ENCODE peak calls at places on chromosome 2, in eight cellular contexts. W is midbrain, D is PC-3, X is fibroblast of pulmonary artery, K is NCI-H69, V is ELF-1, J is heart left ventricle, O is activated T-cell treated with anti-CD3 and anti-CD28 coated beads for 4 hours. Y is an unnamed sample.

GRCh38 chr2:182950546-182950945 is 84.1 kb upstream of the FRZB start:
- DNase-seq in J (no peak), O (no peak), W (no peak), K (no peak), V (no peak), D (no peak), X (no peak), Y (no peak)

GRCh38 chr2:203804070-203804469 is 63.5 kb upstream of the CTLA4 start:
- DNase-seq in O (no peak), V (no peak), J (peak), D (no peak), X (peak), K (no peak), W (peak), Y (no peak)

GRCh38 chr2:12106440-12107080 is 360.1 kb downstream of the LPIN1 start:
- DNase-seq in O (no peak), J (peak), X (peak), K (no peak), V (peak), W (no peak), D (peak), Y (no peak)

GRCh38 chr2:53202063-53202462 is 565.5 kb upstream of the CHAC2 start:
- DNase-seq in V (no peak), J (no peak), X (peak), O (no peak), D (peak), W (peak), K (peak), Y (peak)

GRCh38 chr2:26812731-26813130 is 26.9 kb downstream of the CENPA start:
- DNase-seq in K (no peak), V (no peak), O (no peak), J (no peak), X (no peak), W (no peak), D (no peak), Y (no peak)

GRCh38 chr2:128228894-128229293 is 89.8 kb downstream of the HS6ST1 start:
- DNase-seq in W (no peak), O (no peak), V (no peak), D (peak), J (no peak), X (peak), K (peak), Y (no peak)

GRCh38 chr2:217897816-217898806 is 104.7 kb downstream of the TNS1 start:
- DNase-seq in J (peak), D (no peak), X (no peak), V (no peak), K (no peak), W (peak), O (no peak), Y (peak)

GRCh38 chr2:7951490-7951889 is 730.4 kb upstream of the ID2 start:
- DNase-seq in W (no peak), X (no peak), J (no peak), K (no peak), O (no peak), D (no peak), V (no peak), Y (no peak)

GRCh38 chr2:75609937-75610508 is 36.6 kb upstream of the MRPL19 start:
- DNase-seq in V (no peak), D (peak), K (no peak), J (no peak), O (no peak), X (no peak), W (no peak), Y (no peak)

GRCh38 chr2:55843096-55843991 is 80.2 kb downstream of the EFEMP1 start:
- DNase-seq in D (peak), X (peak), W (no peak), O (no peak), J (no peak), V (peak), K (peak), Y (no peak)

GRCh38 chr2:176164803-176165597 is 7.9 kb downstream of the HOXD3 start:
- DNase-seq in O (no peak), J (no peak), D (no peak), X (no peak), V (no peak), W (no peak), K (no peak), Y (no peak)

GRCh38 chr2:143347303-143347702 is 218.1 kb downstream of the ARHGAP15 start:
- DNase-seq in K (peak), D (no peak), X (no peak), O (no peak), J (no peak), V (no peak), W (no peak), Y (no peak)

GRCh38 chr2:19774788-19775156 is 127.0 kb downstream of the TTC32 start:
- DNase-seq in W (no peak), J (no peak), O (no peak), D (no peak), X (no peak), V (peak), K (peak), Y (no peak)

GRCh38 chr2:3246928-3247714 is 130.5 kb downstream of the EIPR1 start:
- DNase-seq in V (no peak), J (no peak), O (no peak), D (no peak), X (no peak), W (no peak), K (peak), Y (no peak)

GRCh38 chr2:69773201-69773600 is 31.3 kb downstream of the ANXA4 start:
- DNase-seq in W (no peak), K (no peak), D (peak), O (no peak), J (no peak), X (peak), V (no peak), Y (no peak)